ENCODE peak calls at places on chromosomes 1 and 21, in four cellular contexts. G is cardiac muscle cell, L is uterus, R is IMR-90. H is an unnamed sample.
A peak's percentile ranks its signal among the peaks of the same experiment; 100 is the strongest.

GRCh38 chr1:61052393-61053280 is 29.7 kb upstream of the NFIA start:
- DNase-seq in G (peak; percentile 52), L (no peak), R (no peak), H (no peak)

GRCh38 chr1:95384570-95384969 is 150.6 kb downstream of the RWDD3 start:
- DNase-seq in G (peak; percentile 90), L (no peak), R (peak; percentile 1), H (peak; percentile 0)

GRCh38 chr1:96934282-96934681 is 212.7 kb downstream of the PTBP2 start:
- DNase-seq in G (no peak), L (no peak), R (no peak), H (peak; percentile 5)

GRCh38 chr1:89519779-89520358 is 4.8 kb upstream of the LRRC8B start:
- DNase-seq in G (peak; percentile 24), L (no peak), R (peak; percentile 42), H (peak; percentile 48)

GRCh38 chr1:192941722-192942411 is 117.3 kb downstream of the UCHL5 start:
- DNase-seq in G (no peak), L (no peak), R (no peak), H (no peak)

GRCh38 chr1:51280321-51281096 is 44.4 kb downstream of the RNF11 start:
- DNase-seq in G (no peak), L (no peak), R (no peak), H (no peak)

GRCh38 chr1:59151387-59151761 is 145.5 kb upstream of the FGGY start:
- DNase-seq in G (no peak), L (no peak), R (no peak), H (no peak)

GRCh38 chr1:76379506-76379905 is 305.0 kb downstream of the ST6GALNAC3 start:
- DNase-seq in G (no peak), L (no peak), R (no peak), H (no peak)

GRCh38 chr1:12007204-12007603 is 12.1 kb upstream of the MIIP start:
- DNase-seq in G (no peak), L (no peak), R (no peak), H (no peak)

GRCh38 chr1:26389604-26390247 is 17.2 kb upstream of the ZNF683 start:
- DNase-seq in G (no peak), L (no peak), R (no peak), H (no peak)

GRCh38 chr1:160911441-160911840 is 26.5 kb upstream of the ITLN1 start:
- DNase-seq in G (peak; percentile 39), L (no peak), R (peak; percentile 3), H (peak; percentile 87)

GRCh38 chr1:227938276-227938675 is 9.5 kb downstream of the WNT9A start:
- DNase-seq in G (no peak), L (no peak), R (no peak), H (no peak)

GRCh38 chr1:143698016-143698415 is 273.8 kb downstream of the FAM72C start:
- DNase-seq in G (no peak), L (no peak), R (no peak), H (peak; percentile 36)

GRCh38 chr1:171196351-171196750 is 11.3 kb downstream of the FMO2 start:
- DNase-seq in G (no peak), L (no peak), R (no peak), H (no peak)

GRCh38 chr1:117708323-117709288 is 102.8 kb downstream of the TENT5C start:
- DNase-seq in G (no peak), L (peak; percentile 39), R (no peak), H (peak; percentile 63)

GRCh38 chr1:117707371-117707770 is 101.5 kb downstream of the TENT5C start:
- DNase-seq in G (no peak), L (no peak), R (no peak), H (no peak)

GRCh38 chr1:117709398-117709797 is 103.5 kb downstream of the TENT5C start:
- DNase-seq in G (no peak), L (no peak), R (no peak), H (no peak)

GRCh38 chr1:117712598-117712997 is 106.8 kb downstream of the TENT5C start:
- DNase-seq in G (no peak), L (no peak), R (no peak), H (no peak)

GRCh38 chr1:117710710-117711109 is 104.9 kb downstream of the TENT5C start:
- DNase-seq in G (no peak), L (no peak), R (no peak), H (no peak)
- TF ChIP-seq CTCF in G (peak; percentile 42), L (no peak), R (peak; percentile 37), H (peak; percentile 39)

GRCh38 chr1:204408602-204409001 is 3.0 kb downstream of the PPP1R15B start:
- DNase-seq in G (no peak), L (no peak), R (no peak), H (no peak)

GRCh38 chr1:204407314-204407971 is 4.2 kb downstream of the PPP1R15B start:
- DNase-seq in G (no peak), L (no peak), R (no peak), H (peak; percentile 42)

GRCh38 chr1:204405988-204406387 is 5.6 kb downstream of the PPP1R15B start:
- DNase-seq in G (no peak), L (no peak), R (no peak), H (peak; percentile 35)

GRCh38 chr1:204408074-204408507 is 3.5 kb downstream of the PPP1R15B start:
- DNase-seq in G (peak; percentile 69), L (peak; percentile 67), R (peak; percentile 74), H (peak; percentile 84)

GRCh38 chr1:204406621-204407020 is 5.0 kb downstream of the PPP1R15B start:
- DNase-seq in G (no peak), L (no peak), R (no peak), H (no peak)
- H3K4me3 ChIP-seq in G (peak overlapping the region; percentile 78), L (peak overlapping the region; percentile 83), R (peak overlapping the region; percentile 19), H (peak overlapping the region; percentile 99)

DNA sequence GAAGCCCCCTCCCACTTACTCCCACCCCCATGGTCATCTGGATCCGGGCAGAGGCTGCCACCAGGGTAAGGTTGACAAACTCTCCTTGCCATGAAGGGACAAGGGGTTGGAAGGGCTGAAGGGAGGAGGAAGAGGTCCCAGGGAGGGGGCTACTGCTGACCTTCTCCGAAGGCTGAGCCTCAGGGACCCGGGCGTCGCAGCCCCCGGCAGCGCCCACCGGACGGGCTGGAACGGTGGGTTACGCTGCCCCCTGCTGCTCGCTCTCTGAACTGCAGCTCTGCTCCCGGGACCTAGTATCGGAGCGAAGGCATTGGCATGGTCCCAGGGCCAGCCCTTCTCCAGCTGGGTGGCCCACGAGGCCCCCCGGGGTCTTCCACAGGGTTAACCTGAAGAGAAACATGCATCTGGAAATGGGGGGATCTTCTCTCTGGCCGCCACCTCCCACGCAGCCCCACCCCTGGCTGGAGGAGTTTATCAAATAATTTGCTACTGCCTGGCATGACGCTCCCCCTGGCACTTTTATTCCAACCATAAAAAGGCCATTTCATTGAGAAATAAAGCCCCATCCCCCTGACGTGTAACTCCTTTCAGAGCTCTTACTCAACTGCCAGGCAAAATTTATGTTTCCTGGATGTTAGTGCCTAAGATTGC is 70.4 kb upstream of the TARDBP start:
- DNase-seq in G (peak; percentile 75), L (peak; percentile 64), R (no peak), H (peak; percentile 48)
- TF ChIP-seq CTCF in G (peak; percentile 97), L (peak; percentile 89), R (peak; percentile 76), H (peak; percentile 90)

DNA sequence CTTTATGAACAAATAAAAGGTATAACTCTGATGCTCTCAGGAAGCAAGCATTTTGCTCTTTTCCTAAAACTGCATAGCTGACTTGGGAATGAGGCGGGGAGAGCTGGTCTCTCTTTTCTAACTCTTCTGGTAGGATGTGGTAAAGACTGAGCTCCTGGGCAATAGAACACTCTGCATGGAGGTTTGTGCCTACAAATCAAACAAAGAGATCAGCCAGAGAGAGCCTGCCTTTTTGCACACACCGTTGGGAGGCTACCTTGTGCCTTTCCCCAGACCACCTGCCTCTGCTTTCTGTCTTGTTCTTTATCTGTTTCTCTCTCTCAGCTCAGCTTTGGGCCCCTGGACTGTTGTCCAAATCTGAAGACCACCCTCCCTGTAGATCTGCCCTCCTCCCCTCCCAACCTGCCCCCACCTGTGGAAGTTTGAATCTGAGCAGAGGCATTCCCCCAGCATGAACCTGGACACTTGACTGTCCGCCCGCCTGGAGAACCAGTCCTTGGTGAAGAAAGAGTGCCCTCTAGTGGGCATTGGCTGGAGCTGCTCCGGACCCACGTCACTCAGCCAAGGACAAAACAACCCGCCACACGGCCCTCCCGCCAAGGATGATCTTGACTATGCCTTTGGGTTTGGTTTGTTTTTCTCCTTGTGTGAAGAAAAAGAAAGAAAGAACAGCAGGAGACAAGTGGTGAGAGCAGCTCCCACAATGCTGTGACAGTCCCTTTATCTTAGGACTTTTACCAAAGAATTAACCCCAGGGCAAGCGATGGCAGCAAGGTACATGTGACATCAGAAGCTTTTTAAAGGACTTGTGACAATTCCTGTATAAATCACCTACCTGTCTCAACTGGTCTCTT is 228.2 kb downstream of the PBX1 start:
- DNase-seq in G (peak; percentile 94), L (peak; percentile 89), R (peak; percentile 75), H (peak; percentile 85)
- H3K4me3 ChIP-seq in G (no peak overlapping the region), L (no peak overlapping the region), R (no peak overlapping the region), H (no peak overlapping the region)

GRCh38 chr1:243542726-243543415 is 287.0 kb downstream of the SDCCAG8 start:
- DNase-seq in G (no peak), L (no peak), R (no peak), H (no peak)
- TF ChIP-seq CTCF in G (no peak), L (no peak), R (no peak), H (no peak)

GRCh38 chr21:20997633-20998455 is at the start of gene NCAM2:
- DNase-seq in G (peak; percentile 89), L (peak; percentile 46), R (peak; percentile 76), H (peak; percentile 76)
- H3K4me3 ChIP-seq in G (peak within 1 kb of the TSS; percentile 46), L (peak within 1 kb of the TSS; percentile 42), R (peak within 1 kb of the TSS; percentile 85), H (peak within 1 kb of the TSS; percentile 89)

DNA sequence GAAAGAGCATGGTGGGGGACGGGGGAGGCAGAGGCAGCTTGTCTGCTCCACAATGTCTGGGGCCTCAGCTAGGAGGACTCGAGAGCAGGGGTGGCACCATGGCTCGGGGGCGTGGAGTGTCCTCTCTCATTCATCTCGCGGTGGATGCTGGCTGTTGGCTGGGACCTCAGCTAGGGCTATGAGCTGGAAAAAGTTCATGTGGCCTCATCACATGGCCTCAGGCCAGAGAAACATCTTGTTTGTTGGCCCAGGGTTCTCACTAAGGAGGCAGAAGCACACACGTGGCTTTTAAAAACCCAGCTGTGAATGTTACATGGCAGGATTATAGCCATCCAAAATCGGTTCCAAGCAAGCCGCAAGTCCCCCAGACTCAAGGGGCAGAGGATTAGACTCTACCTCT is 6.2 kb upstream of the CENPS start:
- DNase-seq in G (no peak), L (peak; percentile 39), R (peak; percentile 65), H (peak; percentile 69)
- TF ChIP-seq CTCF in G (no peak), L (no peak), R (no peak), H (peak; percentile 28)

GRCh38 chr21:33432496-33432895 is 29.3 kb downstream of the IFNGR2 start:
- DNase-seq in G (no peak), L (no peak), R (no peak), H (no peak)

GRCh38 chr21:33428669-33429068 is 25.5 kb downstream of the IFNGR2 start:
- DNase-seq in G (no peak), L (no peak), R (no peak), H (peak; percentile 13)

GRCh38 chr21:33433001-33433400 is 29.8 kb downstream of the IFNGR2 start:
- DNase-seq in G (no peak), L (no peak), R (no peak), H (no peak)

GRCh38 chr21:33433425-33434114 is 30.4 kb downstream of the IFNGR2 start:
- DNase-seq in G (no peak), L (no peak), R (no peak), H (no peak)

GRCh38 chr21:33430858-33431257 is 27.6 kb downstream of the IFNGR2 start:
- DNase-seq in G (no peak), L (no peak), R (no peak), H (no peak)
- H3K4me3 ChIP-seq in G (no peak overlapping the region), L (no peak overlapping the region), R (no peak overlapping the region), H (no peak overlapping the region)